ENCODE peak calls at places on chromosomes 1 and 21, in six cellular contexts. W is HCT116, R is hepatocyte, O is Karpas-422, M is OCI-LY7, L is MM.1S. D is an unnamed sample. For H3K4me1 and H3K9me2, the result is how much of the 10 kb centered on the place peaks cover.

GRCh38 chr21:45906196-45906805 is 75.3 kb upstream of the COL6A1 start:
- DNase-seq in M (no peak), L (no peak), O (no peak), W (no peak), R (no peak), D (no peak)

GRCh38 chr1:89519779-89520358 is 4.8 kb upstream of the LRRC8B start:
- DNase-seq in O (peak), M (peak), R (peak), L (peak), W (peak), D (no peak)

GRCh38 chr1:88104886-88105285 is 579.2 kb upstream of the PKN2 start:
- DNase-seq in L (no peak), W (no peak), M (no peak), R (no peak), O (no peak), D (no peak)

GRCh38 chr1:111633736-111634135 is 14.1 kb downstream of the RAP1A start:
- DNase-seq in O (no peak), M (no peak), L (no peak), W (no peak), R (no peak), D (no peak)

GRCh38 chr1:22122273-22123070 is 20.4 kb downstream of the WNT4 start:
- DNase-seq in W (no peak), L (no peak), R (no peak), M (no peak), O (no peak), D (no peak)

GRCh38 chr1:186289943-186290560 is 85.0 kb downstream of the TPR start:
- DNase-seq in R (no peak), L (no peak), W (no peak), M (no peak), O (peak), D (no peak)

GRCh38 chr1:170168263-170168662 is 22.5 kb downstream of the NTMT2 start:
- DNase-seq in W (no peak), R (no peak), L (peak), M (no peak), O (no peak), D (no peak)

GRCh38 chr1:7380712-7381111 is 390.4 kb upstream of the VAMP3 start:
- DNase-seq in M (no peak), R (no peak), O (no peak), L (no peak), W (no peak), D (no peak)

GRCh38 chr1:57411262-57411661 is 12.6 kb downstream of the DAB1 start:
- DNase-seq in W (no peak), M (no peak), L (peak), O (no peak), R (no peak), D (no peak)

GRCh38 chr1:89974701-89975470 is 20.0 kb upstream of the ZNF326 start:
- DNase-seq in W (no peak), R (no peak), L (no peak), O (no peak), M (no peak), D (peak)

GRCh38 chr1:24374891-24375786 is 38.4 kb downstream of the STPG1 start:
- DNase-seq in M (no peak), L (no peak), R (no peak), W (no peak), O (no peak), D (peak)

GRCh38 chr1:179798213-179798863 is 55.2 kb downstream of the FAM163A start:
- DNase-seq in R (no peak), W (no peak), O (no peak), L (no peak), M (no peak), D (no peak)

GRCh38 chr1:65687435-65688214 is 105.1 kb upstream of the PDE4B start:
- DNase-seq in O (peak), L (peak), M (peak), W (peak), R (peak), D (peak)

GRCh38 chr1:29470087-29470787 is 233.9 kb downstream of the PTPRU start:
- DNase-seq in W (no peak), R (no peak), O (no peak), L (no peak), M (no peak), D (no peak)

GRCh38 chr1:29698033-29698432 is 461.7 kb downstream of the PTPRU start:
- DNase-seq in O (peak), M (no peak), W (peak), R (peak), L (no peak), D (peak)

GRCh38 chr1:151026460-151026859 is 9.9 kb upstream of the BNIPL start:
- DNase-seq in W (no peak), R (no peak), O (no peak), M (no peak), L (no peak), D (no peak)

GRCh38 chr1:3469849-3470649 is 15.6 kb downstream of the ARHGEF16 start:
- DNase-seq in M (no peak), R (no peak), O (no peak), W (no peak), L (no peak), D (no peak)

GRCh38 chr1:21384620-21385019 is 55.3 kb upstream of the NBPF3 start:
- DNase-seq in R (no peak), W (no peak), O (peak), M (peak), L (no peak), D (no peak)

GRCh38 chr1:230458509-230458908 is 32.4 kb upstream of the PGBD5 start:
- DNase-seq in O (no peak), M (no peak), L (no peak), W (no peak), R (no peak), D (peak)

GRCh38 chr1:184512724-184513123 is 125.9 kb downstream of the C1orf21 start:
- DNase-seq in L (no peak), M (no peak), R (no peak), W (no peak), O (no peak), D (no peak)

GRCh38 chr1:200526709-200527612 is 93.6 kb downstream of the KIF14 start:
- DNase-seq in W (no peak), L (no peak), O (peak), R (no peak), M (peak), D (no peak)

GRCh38 chr1:239765163-239765562 is 326.5 kb upstream of the FMN2 start:
- DNase-seq in O (no peak), W (no peak), M (no peak), R (no peak), L (no peak), D (no peak)

GRCh38 chr1:31701137-31701736 is 2.6 kb downstream of the COL16A1 start:
- DNase-seq in O (peak), M (no peak), L (no peak), R (peak), W (no peak), D (peak)

GRCh38 chr1:21647431-21648373 is 21.5 kb downstream of the RAP1GAP start:
- DNase-seq in W (peak), M (peak), O (peak), R (peak), L (peak), D (peak)

GRCh38 chr1:156886583-156887302 is 6.8 kb upstream of the PEAR1 start:
- DNase-seq in R (no peak), O (no peak), M (no peak), W (no peak), L (no peak), D (no peak)

GRCh38 chr1:39272027-39272790 is 67.7 kb downstream of the MACF1 start:
- DNase-seq in L (peak), W (no peak), R (peak), M (peak), O (no peak), D (no peak)
- H3K4me1 ChIP-seq in L (half or more), W (under half), R (under half), M (half or more), O (under half), D (under half)

DNA sequence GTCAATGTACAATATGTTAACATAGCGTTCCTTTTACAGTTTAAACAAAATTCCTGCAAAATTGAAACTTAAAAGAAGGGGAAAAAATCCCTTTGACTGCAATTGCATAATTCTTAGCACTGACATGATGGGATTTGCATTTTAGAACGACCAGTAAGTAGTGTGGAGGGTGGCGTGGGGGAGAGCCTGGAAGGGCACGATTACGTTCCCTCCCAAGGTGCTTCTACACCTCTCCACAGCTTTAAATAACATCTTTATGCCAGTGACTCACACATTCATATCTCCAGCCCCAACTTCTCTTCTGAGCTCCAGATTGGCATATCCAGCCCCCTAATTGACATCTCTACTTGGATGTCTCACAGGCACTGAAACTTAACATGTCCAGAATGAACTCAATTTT is 64.3 kb downstream of the OLFML3 start:
- DNase-seq in O (no peak), R (no peak), L (no peak), W (no peak), M (no peak), D (no peak)
- H3K9me2 ChIP-seq in O (under half), R (under half), L (under half), W (under half), M (under half), D (under half)

GRCh38 chr1:161958425-161958824 is 65.2 kb downstream of the OLFML2B start:
- DNase-seq in W (no peak), M (no peak), L (no peak), O (no peak), R (no peak), D (no peak)
- H3K4me1 ChIP-seq in W (under half), M (under half), L (under half), O (under half), R (under half), D (under half)

DNA sequence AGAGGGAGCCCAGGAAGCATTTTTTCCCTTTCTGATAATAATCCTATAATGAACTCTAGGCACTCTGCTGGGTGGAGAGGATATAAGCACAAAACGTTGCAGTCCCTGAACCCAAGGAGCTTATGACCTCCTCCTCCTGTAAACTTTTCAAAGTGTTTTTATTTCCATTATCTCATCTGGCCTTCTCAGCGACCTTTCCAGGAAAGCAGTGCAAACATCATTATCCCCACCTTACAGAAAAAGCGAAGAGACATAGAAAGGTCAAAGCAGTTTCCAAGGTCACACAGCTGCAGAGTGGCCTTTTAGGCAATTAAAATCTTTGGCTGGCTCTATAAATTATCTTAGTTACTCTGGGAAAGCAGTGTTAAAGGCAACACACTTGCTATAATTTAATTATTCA is 63.8 kb downstream of the OLFML3 start:
- DNase-seq in L (no peak), M (no peak), O (no peak), R (no peak), W (no peak), D (no peak)
- H3K9me2 ChIP-seq in L (under half), M (under half), O (under half), R (under half), W (under half), D (under half)

D was measured in PC-9.